ENCODE peak calls at places on chromosome 1, in seven cellular contexts. One of them, this sample, is unnamed.
A peak's percentile ranks its signal among the peaks of the same experiment; 100 is the strongest.

GRCh38 chr1:200314085-200314750 is 95.6 kb downstream of the ZNF281 start:
- DNase-seq in SK-N-SH: no peak
- DNase-seq in NT2/D1: no peak
- DNase-seq in IMR-90: peak; percentile 77
- DNase-seq in DND-41: no peak
- DNase-seq in HepG2: peak; percentile 91
- DNase-seq in K562: no peak
- DNase-seq in this sample: peak; percentile 70

GRCh38 chr1:227949954-227950734 is 2.4 kb upstream of the WNT9A start:
- DNase-seq in DND-41: no peak
- DNase-seq in HepG2: no peak
- DNase-seq in SK-N-SH: no peak
- DNase-seq in NT2/D1: no peak
- DNase-seq in IMR-90: no peak
- DNase-seq in K562: no peak
- DNase-seq in this sample: no peak

GRCh38 chr1:226687476-226687875 is 51.6 kb downstream of the ITPKB start:
- DNase-seq in NT2/D1: no peak
- DNase-seq in SK-N-SH: no peak
- DNase-seq in K562: no peak
- DNase-seq in IMR-90: no peak
- DNase-seq in DND-41: no peak
- DNase-seq in HepG2: no peak
- DNase-seq in this sample: no peak

GRCh38 chr1:243325305-243325890 is 69.6 kb downstream of the SDCCAG8 start:
- DNase-seq in HepG2: peak; percentile 39
- DNase-seq in K562: peak; percentile 75
- DNase-seq in NT2/D1: peak; percentile 70
- DNase-seq in IMR-90: peak; percentile 82
- DNase-seq in SK-N-SH: peak; percentile 39
- DNase-seq in DND-41: peak; percentile 18
- DNase-seq in this sample: peak; percentile 84

GRCh38 chr1:225347123-225347683 is 80.6 kb downstream of the LBR start:
- DNase-seq in HepG2: no peak
- DNase-seq in DND-41: peak; percentile 16
- DNase-seq in SK-N-SH: no peak
- DNase-seq in IMR-90: no peak
- DNase-seq in NT2/D1: no peak
- DNase-seq in K562: no peak
- DNase-seq in this sample: no peak

GRCh38 chr1:200473698-200474371 is 64.0 kb upstream of the ZNF281 start:
- DNase-seq in DND-41: no peak
- DNase-seq in NT2/D1: no peak
- DNase-seq in IMR-90: no peak
- DNase-seq in SK-N-SH: peak; percentile 82
- DNase-seq in HepG2: no peak
- DNase-seq in K562: no peak
- DNase-seq in this sample: peak; percentile 35

GRCh38 chr1:223654083-223654482 is 11.4 kb downstream of the CAPN8 start:
- DNase-seq in SK-N-SH: no peak
- DNase-seq in IMR-90: no peak
- DNase-seq in HepG2: peak; percentile 13
- DNase-seq in K562: no peak
- DNase-seq in DND-41: no peak
- DNase-seq in NT2/D1: no peak
- DNase-seq in this sample: no peak

GRCh38 chr1:60130703-60131102 is 57.1 kb upstream of the C1orf87 start:
- DNase-seq in DND-41: no peak
- DNase-seq in K562: no peak
- DNase-seq in NT2/D1: no peak
- DNase-seq in IMR-90: no peak
- DNase-seq in HepG2: no peak
- DNase-seq in SK-N-SH: no peak
- DNase-seq in this sample: peak; percentile 68

GRCh38 chr1:6991271-6991670 is 206.0 kb downstream of the CAMTA1 start:
- DNase-seq in IMR-90: peak; percentile 77
- DNase-seq in SK-N-SH: no peak
- DNase-seq in K562: no peak
- DNase-seq in NT2/D1: no peak
- DNase-seq in HepG2: no peak
- DNase-seq in DND-41: no peak
- DNase-seq in this sample: peak; percentile 24

GRCh38 chr1:220300442-220301121 is 28.3 kb upstream of the RAB3GAP2 start:
- DNase-seq in K562: peak; percentile 82
- DNase-seq in HepG2: peak; percentile 13
- DNase-seq in IMR-90: peak; percentile 91
- DNase-seq in DND-41: no peak
- DNase-seq in NT2/D1: peak; percentile 64
- DNase-seq in SK-N-SH: peak; percentile 48
- DNase-seq in this sample: peak; percentile 92

GRCh38 chr1:237684236-237684635 is 206.5 kb downstream of the ZP4 start:
- DNase-seq in K562: no peak
- DNase-seq in SK-N-SH: no peak
- DNase-seq in NT2/D1: no peak
- DNase-seq in HepG2: no peak
- DNase-seq in IMR-90: peak; percentile 62
- DNase-seq in DND-41: no peak
- DNase-seq in this sample: no peak

GRCh38 chr1:152997911-152998310 is 3.6 kb upstream of the SPRR3 start:
- DNase-seq in IMR-90: no peak
- DNase-seq in K562: no peak
- DNase-seq in NT2/D1: no peak
- DNase-seq in HepG2: no peak
- DNase-seq in SK-N-SH: no peak
- DNase-seq in DND-41: no peak
- DNase-seq in this sample: no peak

GRCh38 chr1:152999818-153000217 is 1.7 kb upstream of the SPRR3 start:
- DNase-seq in K562: no peak
- DNase-seq in IMR-90: no peak
- DNase-seq in NT2/D1: no peak
- DNase-seq in HepG2: no peak
- DNase-seq in SK-N-SH: no peak
- DNase-seq in DND-41: no peak
- DNase-seq in this sample: no peak

GRCh38 chr1:152998476-152998875 is 3.1 kb upstream of the SPRR3 start:
- DNase-seq in HepG2: no peak
- DNase-seq in K562: no peak
- DNase-seq in IMR-90: no peak
- DNase-seq in SK-N-SH: no peak
- DNase-seq in NT2/D1: no peak
- DNase-seq in DND-41: no peak
- DNase-seq in this sample: no peak

GRCh38 chr1:153000294-153000693 is 1.3 kb upstream of the SPRR3 start:
- DNase-seq in NT2/D1: no peak
- DNase-seq in SK-N-SH: no peak
- DNase-seq in K562: no peak
- DNase-seq in DND-41: no peak
- DNase-seq in HepG2: no peak
- DNase-seq in IMR-90: no peak
- DNase-seq in this sample: no peak

GRCh38 chr1:153001382-153001781 is at the start of gene SPRR3:
- DNase-seq in K562: no peak
- DNase-seq in NT2/D1: no peak
- DNase-seq in DND-41: no peak
- DNase-seq in SK-N-SH: no peak
- DNase-seq in HepG2: no peak
- DNase-seq in IMR-90: no peak
- DNase-seq in this sample: no peak
- H3K4me3 ChIP-seq in K562: no peak within 1 kb of the TSS
- H3K4me3 ChIP-seq in NT2/D1: no peak within 1 kb of the TSS
- H3K4me3 ChIP-seq in DND-41: no peak within 1 kb of the TSS
- H3K4me3 ChIP-seq in SK-N-SH: no peak within 1 kb of the TSS
- H3K4me3 ChIP-seq in HepG2: no peak within 1 kb of the TSS
- H3K4me3 ChIP-seq in IMR-90: no peak within 1 kb of the TSS
- H3K4me3 ChIP-seq in this sample: no peak within 1 kb of the TSS

GRCh38 chr1:159011701-159012100 is 2.0 kb downstream of the IFI16 start:
- DNase-seq in K562: no peak
- DNase-seq in HepG2: no peak
- DNase-seq in DND-41: no peak
- DNase-seq in IMR-90: no peak
- DNase-seq in NT2/D1: no peak
- DNase-seq in SK-N-SH: no peak
- DNase-seq in this sample: no peak
- H3K9ac ChIP-seq in K562: no peak overlapping the region
- H3K9ac ChIP-seq in HepG2: no peak overlapping the region
- H3K9ac ChIP-seq in DND-41: peak overlapping the region; percentile 82
- H3K9ac ChIP-seq in IMR-90: no peak overlapping the region
- H3K9ac ChIP-seq in NT2/D1: no peak overlapping the region
- H3K9ac ChIP-seq in SK-N-SH: peak overlapping the region; percentile 55
- H3K9ac ChIP-seq in this sample: peak overlapping the region; percentile 99

GRCh38 chr1:230127105-230128054 is 60.3 kb downstream of the GALNT2 start:
- DNase-seq in DND-41: peak; percentile 87
- DNase-seq in K562: peak; percentile 99
- DNase-seq in SK-N-SH: no peak
- DNase-seq in NT2/D1: no peak
- DNase-seq in IMR-90: no peak
- DNase-seq in HepG2: no peak
- DNase-seq in this sample: no peak
- H3K4me1 ChIP-seq in DND-41: peaks cover 95% of the 10 kb centered on the region
- H3K4me1 ChIP-seq in K562: peaks cover 64% of the 10 kb centered on the region
- H3K4me1 ChIP-seq in SK-N-SH: peaks cover 31% of the 10 kb centered on the region
- H3K4me1 ChIP-seq in NT2/D1: peaks cover 12% of the 10 kb centered on the region
- H3K4me1 ChIP-seq in IMR-90: peaks cover 22% of the 10 kb centered on the region
- H3K4me1 ChIP-seq in HepG2: peaks cover 40% of the 10 kb centered on the region
- H3K4me1 ChIP-seq in this sample: peaks cover 53% of the 10 kb centered on the region

GRCh38 chr1:61241411-61241838 is 159.1 kb downstream of the NFIA start:
- DNase-seq in SK-N-SH: no peak
- DNase-seq in K562: no peak
- DNase-seq in NT2/D1: no peak
- DNase-seq in HepG2: no peak
- DNase-seq in IMR-90: no peak
- DNase-seq in DND-41: no peak
- DNase-seq in this sample: no peak
- H3K4me3 ChIP-seq in SK-N-SH: no peak overlapping the region
- H3K4me3 ChIP-seq in K562: no peak overlapping the region
- H3K4me3 ChIP-seq in NT2/D1: no peak overlapping the region
- H3K4me3 ChIP-seq in HepG2: no peak overlapping the region
- H3K4me3 ChIP-seq in IMR-90: no peak overlapping the region
- H3K4me3 ChIP-seq in DND-41: no peak overlapping the region
- H3K4me3 ChIP-seq in this sample: peak overlapping the region; percentile 41

GRCh38 chr1:1049318-1050165 is 24.6 kb downstream of the RNF223 start:
- DNase-seq in IMR-90: no peak
- DNase-seq in HepG2: no peak
- DNase-seq in DND-41: no peak
- DNase-seq in SK-N-SH: no peak
- DNase-seq in K562: no peak
- DNase-seq in NT2/D1: no peak
- DNase-seq in this sample: no peak
- H3K9ac ChIP-seq in IMR-90: no peak overlapping the region
- H3K9ac ChIP-seq in HepG2: no peak overlapping the region
- H3K9ac ChIP-seq in DND-41: no peak overlapping the region
- H3K9ac ChIP-seq in SK-N-SH: no peak overlapping the region
- H3K9ac ChIP-seq in K562: no peak overlapping the region
- H3K9ac ChIP-seq in NT2/D1: no peak overlapping the region
- H3K9ac ChIP-seq in this sample: no peak overlapping the region

GRCh38 chr1:204994086-204994862 is 48.7 kb upstream of the CNTN2 start:
- DNase-seq in NT2/D1: no peak
- DNase-seq in IMR-90: no peak
- DNase-seq in HepG2: no peak
- DNase-seq in K562: no peak
- DNase-seq in DND-41: no peak
- DNase-seq in SK-N-SH: no peak
- DNase-seq in this sample: no peak

GRCh38 chr1:204990721-204991341 is 52.2 kb upstream of the CNTN2 start:
- DNase-seq in K562: no peak
- DNase-seq in NT2/D1: no peak
- DNase-seq in SK-N-SH: no peak
- DNase-seq in DND-41: no peak
- DNase-seq in HepG2: no peak
- DNase-seq in IMR-90: no peak
- DNase-seq in this sample: no peak

GRCh38 chr1:204991342-204991844 is 51.6 kb upstream of the CNTN2 start:
- DNase-seq in NT2/D1: peak; percentile 89
- DNase-seq in SK-N-SH: no peak
- DNase-seq in DND-41: no peak
- DNase-seq in HepG2: no peak
- DNase-seq in K562: no peak
- DNase-seq in IMR-90: no peak
- DNase-seq in this sample: no peak

GRCh38 chr1:204992940-204993339 is 50.1 kb upstream of the CNTN2 start:
- DNase-seq in DND-41: no peak
- DNase-seq in K562: no peak
- DNase-seq in HepG2: no peak
- DNase-seq in SK-N-SH: no peak
- DNase-seq in IMR-90: no peak
- DNase-seq in NT2/D1: no peak
- DNase-seq in this sample: no peak

DNA sequence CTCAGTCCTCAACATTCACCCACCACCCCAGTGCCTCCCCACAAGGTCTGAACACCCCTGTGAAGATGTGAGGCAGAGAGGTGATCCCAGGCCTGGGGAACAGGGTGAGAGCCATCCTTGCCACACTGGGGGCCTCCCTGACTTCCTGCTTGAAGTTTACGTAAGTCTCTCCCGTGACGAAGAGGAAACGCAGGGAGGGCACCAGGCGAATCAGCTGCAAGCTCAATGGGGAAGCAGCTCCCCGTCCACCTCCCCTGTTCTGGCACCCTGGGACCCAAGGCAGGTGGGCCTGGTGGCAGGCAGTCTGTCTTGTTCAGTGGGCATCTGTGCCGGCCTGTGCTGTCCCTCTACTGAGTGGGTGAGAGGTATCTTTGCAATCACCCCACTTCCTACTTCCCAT is 50.5 kb upstream of the CNTN2 start:
- DNase-seq in NT2/D1: no peak
- DNase-seq in HepG2: no peak
- DNase-seq in K562: no peak
- DNase-seq in IMR-90: no peak
- DNase-seq in DND-41: no peak
- DNase-seq in SK-N-SH: no peak
- DNase-seq in this sample: no peak
- H3K4me1 ChIP-seq in NT2/D1: peaks cover 26% of the 10 kb centered on the region
- H3K4me1 ChIP-seq in HepG2: peaks cover 16% of the 10 kb centered on the region
- H3K4me1 ChIP-seq in K562: peaks cover 2% of the 10 kb centered on the region
- H3K4me1 ChIP-seq in IMR-90: no peaks in the 10 kb centered on the region
- H3K4me1 ChIP-seq in DND-41: no peaks in the 10 kb centered on the region
- H3K4me1 ChIP-seq in SK-N-SH: no peaks in the 10 kb centered on the region
- H3K4me1 ChIP-seq in this sample: no peaks in the 10 kb centered on the region